ENCODE peak calls at places on chromosomes 4 and X, in five cellular contexts. D is endodermal cell, P is thoracic aorta, R is mesenchymal stem cell, T is coronary artery. Y is an unnamed sample.

GRCh38 chr4:140042634-140043033 is 111.3 kb downstream of the MAML3 start:
- DNase-seq in D (no peak), P (no peak), R (no peak), T (no peak), Y (no peak)

GRCh38 chr4:32133734-32134133 is 1413.6 kb downstream of the PCDH7 start:
- DNase-seq in D (peak), P (no peak), R (no peak), T (no peak), Y (no peak)

GRCh38 chrX:130555341-130555740 is 153.6 kb downstream of the RBMX2 start:
- DNase-seq in D (no peak), P (no peak), R (no peak), T (no peak), Y (no peak)

GRCh38 chrX:130340271-130340670 is 552 bp downstream of the SLC25A14 start:
- DNase-seq in D (no peak), P (no peak), R (peak), T (no peak), Y (no peak)

GRCh38 chr4:88981571-88981970 is 75.4 kb downstream of the FAM13A start:
- DNase-seq in D (no peak), P (no peak), R (no peak), T (no peak), Y (no peak)

GRCh38 chrX:65866146-65866545 is 173.7 kb downstream of the VSIG4 start:
- DNase-seq in D (no peak), P (no peak), R (no peak), T (no peak), Y (no peak)

GRCh38 chrX:126456136-126456535 is 96.5 kb downstream of the DCAF12L1 start:
- DNase-seq in D (no peak), P (no peak), R (no peak), T (no peak), Y (no peak)

GRCh38 chrX:46953597-46953996 is 41.4 kb downstream of the JADE3 start:
- DNase-seq in D (peak), P (no peak), R (peak), T (no peak), Y (no peak)

GRCh38 chr4:113951263-113951662 is 28.2 kb downstream of the ARSJ start:
- DNase-seq in D (no peak), P (no peak), R (no peak), T (no peak), Y (no peak)

GRCh38 chrX:125205084-125205917 is 114.4 kb upstream of the TEX13C start:
- DNase-seq in D (peak), P (no peak), R (peak), T (peak), Y (no peak)

GRCh38 chr4:74338792-74339333 is 26.1 kb upstream of the EREG start:
- DNase-seq in D (no peak), P (no peak), R (peak), T (no peak), Y (no peak)

GRCh38 chr4:152735302-152735917 is 44.1 kb downstream of the TIGD4 start:
- DNase-seq in D (no peak), P (no peak), R (peak), T (no peak), Y (no peak)

GRCh38 chr4:168503652-168504362 is 7.0 kb downstream of the PALLD start:
- DNase-seq in D (no peak), P (no peak), R (no peak), T (no peak), Y (no peak)

GRCh38 chr4:77072195-77072753 is 3.5 kb downstream of the CCNI start:
- DNase-seq in D (no peak), P (no peak), R (no peak), T (no peak), Y (no peak)

GRCh38 chr4:174650711-174651355 is 128.5 kb upstream of the HPGD start:
- DNase-seq in D (no peak), P (no peak), R (no peak), T (no peak), Y (no peak)

GRCh38 chr4:134668237-134668636 is 466.6 kb upstream of the PABPC4L start:
- DNase-seq in D (no peak), P (no peak), R (no peak), T (no peak), Y (no peak)

GRCh38 chrX:50188859-50189258 is 11.9 kb downstream of the AKAP4 start:
- DNase-seq in D (no peak), P (no peak), R (peak), T (no peak), Y (no peak)

GRCh38 chr4:142405021-142405991 is 440.8 kb downstream of the INPP4B start:
- DNase-seq in D (peak), P (peak), R (peak), T (peak), Y (peak)

GRCh38 chr4:68250151-68250930 is 4.8 kb upstream of the TMPRSS11B start:
- DNase-seq in D (no peak), P (no peak), R (no peak), T (no peak), Y (no peak)

GRCh38 chr4:133597252-133597651 is 448.2 kb downstream of the PCDH10 start:
- DNase-seq in D (no peak), P (no peak), R (no peak), T (no peak), Y (no peak)

GRCh38 chrX:70437921-70438665 is 6.5 kb upstream of the DLG3 start:
- DNase-seq in D (no peak), P (no peak), R (no peak), T (no peak), Y (no peak)

GRCh38 chr4:152784490-152785195 is 4.9 kb downstream of the ARFIP1 start:
- DNase-seq in D (peak), P (no peak), R (peak), T (no peak), Y (no peak)

GRCh38 chr4:64713256-64713840 is 304.1 kb upstream of the TECRL start:
- DNase-seq in D (no peak), P (no peak), R (peak), T (no peak), Y (no peak)

GRCh38 chr4:113209652-113210320 is 160.3 kb downstream of the ANK2 start:
- DNase-seq in D (peak), P (no peak), R (peak), T (no peak), Y (no peak)

GRCh38 chr4:69064391-69064790 is 31.9 kb upstream of the UGT2B7 start:
- DNase-seq in D (no peak), P (no peak), R (no peak), T (no peak), Y (no peak)

GRCh38 chr4:56607926-56608325 is 73.2 kb downstream of the HOPX start:
- DNase-seq in D (no peak), P (no peak), R (no peak), T (no peak), Y (no peak)

GRCh38 chr4:144564358-144564757 is 81.6 kb upstream of the HHIP start:
- DNase-seq in D (no peak), P (no peak), R (no peak), T (no peak), Y (no peak)

GRCh38 chrX:150508018-150508417 is 60.4 kb upstream of the MTM1 start:
- DNase-seq in D (no peak), P (no peak), R (no peak), T (no peak), Y (peak)

GRCh38 chr4:113961322-113961698 is 18.1 kb downstream of the ARSJ start:
- DNase-seq in D (no peak), P (no peak), R (peak), T (no peak), Y (no peak)

GRCh38 chr4:77001907-77002306 is 52.4 kb downstream of the SEPTIN11 start:
- DNase-seq in D (no peak), P (no peak), R (peak), T (no peak), Y (no peak)

GRCh38 chr4:23234716-23235115 is 542.0 kb downstream of the GBA3 start:
- DNase-seq in D (no peak), P (no peak), R (no peak), T (no peak), Y (no peak)

GRCh38 chrX:54994099-54994498 is at the start of gene PFKFB1:
- DNase-seq in D (no peak), P (no peak), R (no peak), T (no peak), Y (no peak)

GRCh38 chr4:72974694-72975487 is 94.6 kb downstream of the COX18 start:
- DNase-seq in D (no peak), P (no peak), R (peak), T (no peak), Y (no peak)

GRCh38 chr4:180567080-180567479 is 1676.1 kb upstream of the TENM3 start:
- DNase-seq in D (no peak), P (no peak), R (no peak), T (no peak), Y (no peak)

GRCh38 chrX:110418220-110418856 is 59.7 kb downstream of the RTL9 start:
- DNase-seq in D (peak), P (no peak), R (peak), T (no peak), Y (peak)

GRCh38 chrX:132955710-132956109 is 2.7 kb downstream of the HS6ST2 start:
- DNase-seq in D (peak), P (no peak), R (no peak), T (no peak), Y (no peak)

GRCh38 chr4:118773082-118773792 is 62.7 kb downstream of the SEC24D start:
- DNase-seq in D (no peak), P (no peak), R (no peak), T (no peak), Y (no peak)
- H3K27ac ChIP-seq in D (no peak), P (peak), R (no peak), T (peak), Y (no peak)

GRCh38 chr4:7906171-7906581 is 33.5 kb downstream of the AFAP1 start:
- DNase-seq in D (no peak), P (no peak), R (peak), T (no peak), Y (no peak)
- H3K27ac ChIP-seq in D (no peak), P (peak), R (no peak), T (peak), Y (no peak)

DNA sequence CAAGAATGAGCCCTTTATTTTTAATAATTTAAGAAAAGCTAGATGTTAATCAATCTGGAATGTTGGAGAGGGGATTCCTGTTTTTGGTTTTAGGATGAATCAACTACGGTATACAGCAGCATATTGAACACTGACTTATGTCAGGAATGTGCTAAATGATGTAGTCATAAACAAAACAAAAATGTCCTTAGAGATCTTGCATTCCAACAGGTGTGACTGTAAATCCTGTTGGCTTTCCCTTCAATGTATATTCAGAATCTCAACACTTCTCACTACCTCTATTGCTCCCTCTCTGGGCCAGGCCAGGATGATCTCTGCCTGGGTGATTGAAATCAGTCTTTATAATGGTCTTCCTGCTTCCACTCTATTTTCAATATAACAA is 37.8 kb upstream of the BDH2 start:
- DNase-seq in D (no peak), P (no peak), R (no peak), T (no peak), Y (no peak)
- H3K27ac ChIP-seq in D (no peak), P (no peak), R (no peak), T (no peak), Y (no peak)

DNA sequence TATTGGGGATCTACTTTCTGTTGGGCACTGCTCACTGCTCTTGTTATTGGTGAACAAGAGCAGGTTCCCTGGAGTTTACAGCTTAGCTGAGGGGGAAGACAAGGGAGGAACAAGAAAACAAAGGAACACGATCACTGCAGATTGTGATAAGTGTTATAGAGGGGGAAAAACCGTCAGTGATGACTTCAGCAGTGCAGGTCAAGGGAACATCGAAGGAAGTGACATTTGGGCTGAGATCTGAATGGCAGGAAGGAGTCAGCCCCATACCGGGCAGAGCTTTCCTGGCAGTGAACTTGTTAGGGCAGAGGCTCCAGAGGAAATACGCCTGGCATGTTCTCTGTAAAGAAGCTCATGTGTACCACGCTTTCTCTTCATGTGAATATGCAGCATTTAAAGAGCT is 78.1 kb downstream of the LDB2 start:
- DNase-seq in D (no peak), P (no peak), R (no peak), T (no peak), Y (no peak)
- H3K27ac ChIP-seq in D (no peak), P (no peak), R (no peak), T (no peak), Y (no peak)

GRCh38 chr4:150149381-150149780 is 71.1 kb downstream of the DCLK2 start:
- DNase-seq in D (no peak), P (no peak), R (no peak), T (no peak), Y (no peak)

GRCh38 chr4:150150545-150151156 is 72.4 kb downstream of the DCLK2 start:
- DNase-seq in D (no peak), P (no peak), R (no peak), T (no peak), Y (no peak)

GRCh38 chr4:150145090-150145949 is 67.1 kb downstream of the DCLK2 start:
- DNase-seq in D (peak), P (no peak), R (peak), T (no peak), Y (no peak)

GRCh38 chr4:150142831-150143230 is 64.6 kb downstream of the DCLK2 start:
- DNase-seq in D (no peak), P (no peak), R (no peak), T (no peak), Y (no peak)

GRCh38 chr4:150145950-150146340 is 67.7 kb downstream of the DCLK2 start:
- DNase-seq in D (no peak), P (no peak), R (no peak), T (no peak), Y (no peak)
- H3K27ac ChIP-seq in D (no peak), P (no peak), R (no peak), T (no peak), Y (no peak)

GRCh38 chrX:154412468-154412867 is 1.1 kb downstream of the TAFAZZIN start:
- DNase-seq in D (no peak), P (no peak), R (no peak), T (no peak), Y (no peak)

GRCh38 chrX:154409222-154409871 is at the start of gene DNASE1L1:
- DNase-seq in D (peak), P (peak), R (peak), T (peak), Y (peak)

GRCh38 chrX:154411322-154411980 is at the start of gene TAFAZZIN:
- DNase-seq in D (peak), P (no peak), R (peak), T (no peak), Y (peak)

GRCh38 chrX:154411981-154412340 is 622 bp downstream of the TAFAZZIN start:
- DNase-seq in D (peak), P (no peak), R (peak), T (no peak), Y (peak)

GRCh38 chrX:154408659-154409221 is 314 bp downstream of the DNASE1L1 start:
- DNase-seq in D (no peak), P (no peak), R (no peak), T (no peak), Y (no peak)
- H3K27ac ChIP-seq in D (no peak), P (peak), R (peak), T (peak), Y (no peak)

GRCh38 chr4:5165419-5166369 is 114.4 kb downstream of the STK32B start:
- DNase-seq in D (peak), P (no peak), R (peak), T (no peak), Y (no peak)
- H3K27ac ChIP-seq in D (no peak), P (no peak), R (peak), T (no peak), Y (no peak)

DNA sequence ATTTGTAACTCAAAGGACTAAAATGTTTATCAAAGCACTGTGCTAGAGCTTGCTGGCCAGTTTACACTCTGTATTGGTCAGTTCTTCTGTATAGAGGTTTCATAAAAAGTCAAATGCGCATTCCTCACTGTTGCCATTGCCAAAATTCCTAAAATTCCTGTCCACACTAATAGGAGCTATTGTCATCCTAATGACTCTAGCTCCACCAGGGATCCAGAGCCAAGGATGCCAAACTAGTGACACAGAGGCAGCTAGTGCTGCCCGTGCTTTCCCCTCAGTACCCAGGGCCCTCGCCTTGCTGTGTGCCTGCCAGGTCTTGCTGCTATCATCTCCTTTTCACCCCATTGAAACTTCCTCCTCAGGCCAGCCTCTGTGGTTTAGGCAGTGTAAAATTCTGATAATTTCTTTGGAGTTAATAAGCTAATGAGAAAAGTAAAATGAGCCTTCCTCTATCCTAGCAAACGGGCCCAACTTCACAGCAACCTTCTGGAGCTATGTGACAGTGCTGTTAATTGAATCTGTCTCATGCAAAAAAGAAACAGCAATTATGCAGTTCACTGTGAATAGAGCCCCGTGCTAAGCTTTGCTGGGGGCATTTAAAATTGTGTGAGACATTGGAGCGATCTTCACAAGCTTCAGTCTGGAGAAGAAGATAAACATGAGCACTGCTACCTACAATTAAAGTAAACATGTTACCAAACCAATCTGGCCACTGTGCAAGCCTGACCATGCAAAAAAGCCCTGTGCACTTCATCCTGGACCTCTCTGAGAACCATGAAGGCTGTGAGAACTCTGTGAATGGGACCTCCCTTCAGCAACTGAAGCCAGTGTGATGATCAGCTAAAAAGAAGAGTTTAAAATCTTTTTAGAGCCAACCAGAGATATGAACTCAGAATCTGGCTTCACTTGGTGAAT is 43.1 kb upstream of the FGF2 start:
- DNase-seq in D (peak), P (peak), R (peak), T (no peak), Y (no peak)
- H3K27ac ChIP-seq in D (peak), P (peak), R (peak), T (peak), Y (no peak)